ENCODE peak calls at places on chromosomes 13 and 19, in four cellular contexts. Y, M, K and Q are unnamed samples.

GRCh38 chr13:101127741-101128353 is 288.5 kb downstream of the NALCN start:
- DNase-seq in Y (no peak), K (peak; percentile 14), M (peak; percentile 33), Q (peak; percentile 53)

GRCh38 chr13:31638577-31638976 is 100.7 kb upstream of the RXFP2 start:
- DNase-seq in M (no peak), Y (no peak), K (no peak), Q (no peak)

GRCh38 chr13:102369303-102369702 is 32.5 kb downstream of the FGF14 start:
- DNase-seq in Y (no peak), M (no peak), K (no peak), Q (no peak)

GRCh38 chr19:43739836-43740235 is 14.9 kb downstream of the SMG9 start:
- DNase-seq in K (no peak), M (no peak), Y (no peak), Q (no peak)

GRCh38 chr13:111017755-111018487 is 97.2 kb upstream of the ARHGEF7 start:
- DNase-seq in Y (no peak), M (no peak), K (no peak), Q (no peak)

GRCh38 chr13:44157614-44158013 is 216.0 kb upstream of the SERP2 start:
- DNase-seq in Y (no peak), K (no peak), M (no peak), Q (no peak)

GRCh38 chr19:30093966-30094770 is 152.1 kb downstream of the URI1 start:
- DNase-seq in M (no peak), K (no peak), Y (no peak), Q (peak; percentile 65)

GRCh38 chr13:90448466-90449037 is 898.9 kb upstream of the MIR17HG start:
- DNase-seq in Y (no peak), K (no peak), M (no peak), Q (no peak)

GRCh38 chr19:40717325-40717879 is 490 bp downstream of the ITPKC start:
- DNase-seq in K (no peak), M (no peak), Y (no peak), Q (no peak)

GRCh38 chr19:41939861-41940442 is 11.7 kb upstream of the ERFL start:
- DNase-seq in Y (peak; percentile 46), K (peak; percentile 91), M (no peak), Q (peak; percentile 87)

GRCh38 chr13:31631071-31631470 is 108.3 kb upstream of the RXFP2 start:
- DNase-seq in K (no peak), M (no peak), Y (no peak), Q (no peak)

GRCh38 chr13:83378901-83379300 is 503.4 kb downstream of the SLITRK1 start:
- DNase-seq in M (no peak), K (no peak), Y (no peak), Q (no peak)

GRCh38 chr19:42360787-42361544 is 29.1 kb downstream of the CNFN start:
- DNase-seq in K (no peak), Y (peak; percentile 79), M (no peak), Q (peak; percentile 56)

GRCh38 chr19:47405197-47405550 is 14.2 kb downstream of the MEIS3 start:
- DNase-seq in M (no peak), K (no peak), Y (no peak), Q (no peak)

GRCh38 chr13:19181621-19182485 is at the start of gene TUBA3C:
- DNase-seq in Y (no peak), K (peak; percentile 39), M (no peak), Q (peak; percentile 32)

GRCh38 chr19:29664753-29665214 is 477 bp upstream of the PLEKHF1 start:
- DNase-seq in K (no peak), Y (no peak), M (no peak), Q (no peak)

GRCh38 chr19:48724796-48725753 is 5.5 kb upstream of the MAMSTR start:
- DNase-seq in K (peak; percentile 72), Y (no peak), M (no peak), Q (peak; percentile 75)

GRCh38 chr13:29800687-29801086 is 49.7 kb downstream of the UBL3 start:
- DNase-seq in M (no peak), Y (peak; percentile 13), K (no peak), Q (no peak)

GRCh38 chr13:39820606-39821005 is 165.1 kb downstream of the COG6 start:
- DNase-seq in M (no peak), Y (no peak), K (no peak), Q (no peak)

GRCh38 chr19:6464070-6464873 is at the start of gene CRB3:
- DNase-seq in M (peak; percentile 73), Y (peak; percentile 99), K (no peak), Q (no peak)

GRCh38 chr19:35710784-35711723 is 6.7 kb downstream of the ZBTB32 start:
- DNase-seq in Y (no peak), K (no peak), M (no peak), Q (no peak)

GRCh38 chr19:47430041-47430802 is 10.9 kb upstream of the MEIS3 start:
- DNase-seq in M (no peak), K (no peak), Y (peak; percentile 70), Q (no peak)

GRCh38 chr19:18119243-18120105 is 21.9 kb downstream of the MAST3 start:
- DNase-seq in Y (no peak), M (no peak), K (no peak), Q (no peak)

GRCh38 chr19:55088021-55088451 is 12.4 kb downstream of the EPS8L1 start:
- DNase-seq in K (no peak), Y (peak; percentile 17), M (no peak), Q (no peak)

GRCh38 chr19:40893112-40893511 is 11.1 kb upstream of the CYP2A7 start:
- DNase-seq in Y (no peak), M (no peak), K (no peak), Q (no peak)

GRCh38 chr13:99376132-99376531 is 68.9 kb upstream of the GPR183 start:
- DNase-seq in K (no peak), M (no peak), Y (no peak), Q (no peak)

GRCh38 chr13:107258599-107259187 is 690.8 kb upstream of the ARGLU1 start:
- DNase-seq in M (no peak), K (no peak), Y (no peak), Q (no peak)

GRCh38 chr13:21625366-21625765 is 21.4 kb upstream of the MICU2 start:
- DNase-seq in K (no peak), Y (no peak), M (peak; percentile 61), Q (peak; percentile 36)

GRCh38 chr13:99605417-99606321 is 104.4 kb downstream of the TM9SF2 start:
- DNase-seq in Y (peak; percentile 60), K (peak; percentile 16), M (peak; percentile 78), Q (peak; percentile 64)

GRCh38 chr19:47379398-47379938 is 30.4 kb downstream of the DHX34 start:
- DNase-seq in K (no peak), Y (no peak), M (no peak), Q (no peak)

GRCh38 chr13:103275079-103275478 is 208.9 kb upstream of the SLC10A2 start:
- DNase-seq in Y (no peak), M (no peak), K (no peak), Q (no peak)

GRCh38 chr19:1266818-1267440 is 2.2 kb upstream of the CIRBP start:
- DNase-seq in M (no peak), Y (peak; percentile 79), K (peak; percentile 41), Q (peak; percentile 85)

GRCh38 chr13:45412274-45413049 is 5.7 kb downstream of the SLC25A30 start:
- DNase-seq in Y (no peak), K (no peak), M (no peak), Q (no peak)
- TF ChIP-seq FOXJ3 in Y (no peak), K (no peak), M (no peak), Q (no peak)

GRCh38 chr19:12843999-12844732 is 5.9 kb downstream of the MAST1 start:
- DNase-seq in M (no peak), Y (no peak), K (no peak), Q (no peak)
- TF ChIP-seq USF2 in M (no peak), Y (no peak), K (no peak), Q (no peak)

GRCh38 chr13:66069570-66069969 is 1160.6 kb downstream of the PCDH9 start:
- DNase-seq in K (peak; percentile 8), Y (no peak), M (no peak), Q (no peak)
- TF ChIP-seq FOXJ3 in K (no peak), Y (no peak), M (no peak), Q (no peak)

GRCh38 chr13:59673301-59673700 is 490.4 kb downstream of the DIAPH3 start:
- DNase-seq in K (no peak), M (no peak), Y (no peak), Q (no peak)
- TF ChIP-seq USF2 in K (no peak), M (no peak), Y (no peak), Q (no peak)

DNA sequence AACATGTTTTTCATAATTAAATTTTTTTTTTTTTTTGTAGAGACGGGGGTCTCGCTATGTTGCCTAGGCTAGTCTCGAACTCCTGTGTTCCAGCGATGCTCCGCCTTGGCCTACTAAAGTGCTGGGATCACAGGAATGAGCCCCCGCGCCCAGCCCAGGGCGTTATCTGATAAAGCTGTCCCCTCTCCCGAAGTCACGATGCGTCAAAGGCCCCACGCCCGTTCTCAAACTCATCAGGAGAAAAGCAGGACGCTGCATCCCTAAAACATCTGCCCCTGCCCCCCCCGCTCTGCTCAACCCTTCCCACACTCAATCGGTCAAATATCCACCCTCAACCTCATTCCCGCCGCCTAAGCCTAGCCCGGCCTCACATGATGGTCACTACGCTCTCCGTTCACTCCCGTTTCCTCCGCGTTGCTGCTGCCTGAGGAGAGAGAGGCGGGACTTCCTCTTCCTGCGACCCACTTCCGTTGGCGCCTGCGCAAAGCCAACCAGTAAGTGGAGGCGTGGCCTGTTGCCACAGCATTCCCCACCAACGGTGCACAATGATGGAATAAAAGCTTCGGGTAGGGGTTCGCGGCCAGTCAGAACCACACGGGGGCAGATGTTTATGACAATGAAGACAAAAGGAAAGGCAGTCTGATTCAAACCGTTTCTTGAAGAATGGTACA is at the start of gene SNRPD2:
- DNase-seq in K (peak; percentile 93), M (peak; percentile 91), Y (peak; percentile 94), Q (peak; percentile 88)
- TF ChIP-seq FOXJ3 in K (no peak), M (no peak), Y (no peak), Q (no peak)

DNA sequence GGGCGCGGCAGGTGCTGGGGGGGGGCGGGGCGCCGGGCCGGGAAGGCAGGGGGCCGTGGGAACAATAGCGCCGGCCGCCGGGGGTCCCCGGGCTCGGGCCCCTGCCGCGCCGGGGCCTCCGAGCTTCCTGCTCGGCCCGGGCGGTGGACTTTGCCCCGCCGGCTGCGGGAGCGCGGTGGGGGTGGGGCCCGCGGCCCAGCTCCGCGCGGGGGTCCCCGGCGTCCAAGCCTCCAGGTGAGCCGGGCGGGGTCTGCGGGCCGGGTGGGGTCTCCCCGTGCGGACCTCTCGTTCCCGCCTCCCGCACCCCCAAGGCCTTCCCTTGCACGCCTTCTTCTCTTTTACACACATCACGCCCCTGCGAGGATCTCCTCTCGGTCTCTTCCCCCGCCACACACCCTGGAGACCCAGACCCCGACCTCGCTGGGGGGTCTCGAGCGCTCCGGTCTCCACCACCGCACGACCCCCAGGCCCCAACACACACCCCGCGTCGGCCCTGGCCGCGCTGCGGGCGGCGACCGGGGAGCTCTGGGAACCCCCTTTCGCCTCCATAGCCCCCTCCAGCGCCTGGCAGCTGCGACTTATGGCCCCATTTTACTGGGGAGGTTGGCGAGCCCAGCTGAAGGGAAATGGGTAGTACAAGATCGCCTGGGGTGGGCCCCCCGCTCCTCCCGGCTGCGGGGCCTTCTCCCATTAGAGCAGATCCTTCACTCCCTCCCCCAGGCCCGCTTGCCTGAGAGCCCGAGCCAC is 701 bp downstream of the CAMSAP3 start:
- DNase-seq in M (no peak), K (no peak), Y (no peak), Q (peak; percentile 70)
- TF ChIP-seq USF2 in M (no peak), K (no peak), Y (no peak), Q (no peak)